ENCODE peak calls at places on chromosomes 11 and 22, in ten cellular contexts. One of them, this sample, is unnamed.

GRCh38 chr11:126357969-126358762 is 2.7 kb downstream of the ST3GAL4 start:
- DNase-seq in IMR-90: no peak
- DNase-seq in PC-3: no peak
- DNase-seq in hepatocyte: no peak
- DNase-seq in endothelial cell of umbilical vein: no peak
- DNase-seq in K562: no peak
- DNase-seq in HCT116: no peak
- DNase-seq in PC-9: peak; percentile 24
- DNase-seq in neural progenitor cell: no peak
- DNase-seq in H9: no peak
- DNase-seq in this sample: no peak

GRCh38 chr11:113282898-113283297 is 31.5 kb upstream of the TTC12 start:
- DNase-seq in IMR-90: no peak
- DNase-seq in PC-3: no peak
- DNase-seq in hepatocyte: no peak
- DNase-seq in endothelial cell of umbilical vein: no peak
- DNase-seq in K562: no peak
- DNase-seq in HCT116: no peak
- DNase-seq in PC-9: no peak
- DNase-seq in neural progenitor cell: no peak
- DNase-seq in H9: no peak
- DNase-seq in this sample: no peak

GRCh38 chr11:119706029-119706428 is 23.0 kb downstream of the NECTIN1 start:
- DNase-seq in IMR-90: no peak
- DNase-seq in PC-3: no peak
- DNase-seq in hepatocyte: no peak
- DNase-seq in endothelial cell of umbilical vein: no peak
- DNase-seq in K562: no peak
- DNase-seq in HCT116: no peak
- DNase-seq in PC-9: no peak
- DNase-seq in neural progenitor cell: no peak
- DNase-seq in H9: no peak
- DNase-seq in this sample: no peak

GRCh38 chr11:46554205-46555162 is 39.3 kb downstream of the AMBRA1 start:
- DNase-seq in IMR-90: peak; percentile 80
- DNase-seq in PC-3: peak; percentile 88
- DNase-seq in hepatocyte: peak; percentile 68
- DNase-seq in endothelial cell of umbilical vein: peak; percentile 84
- DNase-seq in K562: no peak
- DNase-seq in HCT116: peak; percentile 80
- DNase-seq in PC-9: peak; percentile 97
- DNase-seq in neural progenitor cell: peak; percentile 51
- DNase-seq in H9: no peak
- DNase-seq in this sample: no peak

GRCh38 chr11:128913806-128914205 is 22.6 kb downstream of the KCNJ5 start:
- DNase-seq in IMR-90: no peak
- DNase-seq in PC-3: no peak
- DNase-seq in hepatocyte: no peak
- DNase-seq in endothelial cell of umbilical vein: no peak
- DNase-seq in K562: no peak
- DNase-seq in HCT116: no peak
- DNase-seq in PC-9: no peak
- DNase-seq in neural progenitor cell: no peak
- DNase-seq in H9: no peak
- DNase-seq in this sample: no peak

GRCh38 chr11:22459053-22459452 is 120.9 kb downstream of the SLC17A6 start:
- DNase-seq in IMR-90: peak; percentile 79
- DNase-seq in PC-3: peak; percentile 80
- DNase-seq in hepatocyte: no peak
- DNase-seq in endothelial cell of umbilical vein: peak; percentile 83
- DNase-seq in K562: no peak
- DNase-seq in HCT116: no peak
- DNase-seq in PC-9: no peak
- DNase-seq in neural progenitor cell: no peak
- DNase-seq in H9: no peak
- DNase-seq in this sample: no peak

GRCh38 chr11:26842458-26842841 is 120.6 kb upstream of the SLC5A12 start:
- DNase-seq in IMR-90: peak; percentile 8
- DNase-seq in PC-3: no peak
- DNase-seq in hepatocyte: peak; percentile 18
- DNase-seq in endothelial cell of umbilical vein: no peak
- DNase-seq in K562: no peak
- DNase-seq in HCT116: no peak
- DNase-seq in PC-9: no peak
- DNase-seq in neural progenitor cell: no peak
- DNase-seq in H9: no peak
- DNase-seq in this sample: no peak

GRCh38 chr11:129766858-129767604 is 48.6 kb upstream of the TMEM45B start:
- DNase-seq in IMR-90: peak; percentile 23
- DNase-seq in PC-3: peak; percentile 69
- DNase-seq in hepatocyte: peak; percentile 69
- DNase-seq in endothelial cell of umbilical vein: peak; percentile 26
- DNase-seq in K562: peak; percentile 51
- DNase-seq in HCT116: peak; percentile 44
- DNase-seq in PC-9: no peak
- DNase-seq in neural progenitor cell: peak; percentile 63
- DNase-seq in H9: peak; percentile 78
- DNase-seq in this sample: peak; percentile 52

GRCh38 chr22:22908941-22909604 is 21.5 kb downstream of the IGLL5 start:
- DNase-seq in IMR-90: no peak
- DNase-seq in PC-3: no peak
- DNase-seq in hepatocyte: no peak
- DNase-seq in endothelial cell of umbilical vein: no peak
- DNase-seq in K562: no peak
- DNase-seq in HCT116: no peak
- DNase-seq in PC-9: no peak
- DNase-seq in neural progenitor cell: no peak
- DNase-seq in H9: no peak
- DNase-seq in this sample: no peak

GRCh38 chr11:32366671-32367070 is 68.7 kb downstream of the WT1 start:
- DNase-seq in IMR-90: no peak
- DNase-seq in PC-3: no peak
- DNase-seq in hepatocyte: no peak
- DNase-seq in endothelial cell of umbilical vein: no peak
- DNase-seq in K562: no peak
- DNase-seq in HCT116: no peak
- DNase-seq in PC-9: no peak
- DNase-seq in neural progenitor cell: no peak
- DNase-seq in H9: no peak
- DNase-seq in this sample: no peak

GRCh38 chr22:35379146-35379993 is 1.5 kb upstream of the HMOX1 start:
- DNase-seq in IMR-90: no peak
- DNase-seq in PC-3: no peak
- DNase-seq in hepatocyte: peak; percentile 74
- DNase-seq in endothelial cell of umbilical vein: no peak
- DNase-seq in K562: no peak
- DNase-seq in HCT116: no peak
- DNase-seq in PC-9: peak; percentile 70
- DNase-seq in neural progenitor cell: no peak
- DNase-seq in H9: no peak
- DNase-seq in this sample: no peak

GRCh38 chr11:105935791-105936190 is 86.2 kb downstream of the MSANTD4 start:
- DNase-seq in IMR-90: peak; percentile 18
- DNase-seq in PC-3: peak; percentile 88
- DNase-seq in hepatocyte: no peak
- DNase-seq in endothelial cell of umbilical vein: peak; percentile 78
- DNase-seq in K562: no peak
- DNase-seq in HCT116: peak; percentile 21
- DNase-seq in PC-9: no peak
- DNase-seq in neural progenitor cell: peak; percentile 5
- DNase-seq in H9: no peak
- DNase-seq in this sample: no peak

DNA sequence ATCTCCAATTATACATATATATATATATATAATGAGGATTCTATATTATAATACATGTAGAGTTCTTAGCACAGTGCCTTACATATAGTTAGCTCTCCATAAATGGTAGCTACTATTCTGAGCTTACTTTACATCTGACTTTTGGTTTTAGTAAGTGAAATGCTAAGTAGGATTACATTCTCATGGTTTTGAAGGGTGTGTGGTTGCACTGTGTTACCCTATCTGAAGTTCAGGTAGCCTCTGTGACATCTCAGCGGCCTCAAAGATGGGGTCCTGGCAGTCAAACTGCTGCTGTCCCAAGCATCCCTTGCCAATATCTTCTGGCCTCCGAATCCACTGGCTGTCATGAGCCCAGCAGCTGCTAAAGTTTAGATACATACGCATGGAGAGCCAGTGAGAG is 34.8 kb downstream of the UBASH3B start:
- DNase-seq in IMR-90: no peak
- DNase-seq in PC-3: no peak
- DNase-seq in hepatocyte: no peak
- DNase-seq in endothelial cell of umbilical vein: no peak
- DNase-seq in K562: no peak
- DNase-seq in HCT116: no peak
- DNase-seq in PC-9: peak; percentile 30
- DNase-seq in neural progenitor cell: no peak
- DNase-seq in H9: no peak
- DNase-seq in this sample: no peak
- H2AFZ ChIP-seq in IMR-90: peak overlapping the region; percentile 46
- H2AFZ ChIP-seq in PC-3: no peak overlapping the region
- H2AFZ ChIP-seq in hepatocyte: no peak overlapping the region
- H2AFZ ChIP-seq in endothelial cell of umbilical vein: no peak overlapping the region
- H2AFZ ChIP-seq in K562: no peak overlapping the region
- H2AFZ ChIP-seq in HCT116: no peak overlapping the region
- H2AFZ ChIP-seq in PC-9: no peak overlapping the region
- H2AFZ ChIP-seq in neural progenitor cell: no peak overlapping the region
- H2AFZ ChIP-seq in H9: no peak overlapping the region
- H2AFZ ChIP-seq in this sample: no peak overlapping the region

GRCh38 chr11:58576792-58577440 is 1.3 kb upstream of the LPXN start:
- DNase-seq in IMR-90: peak; percentile 66
- DNase-seq in PC-3: peak; percentile 44
- DNase-seq in hepatocyte: peak; percentile 36
- DNase-seq in endothelial cell of umbilical vein: peak; percentile 53
- DNase-seq in K562: peak; percentile 38
- DNase-seq in HCT116: no peak
- DNase-seq in PC-9: peak; percentile 43
- DNase-seq in neural progenitor cell: no peak
- DNase-seq in H9: no peak
- DNase-seq in this sample: peak; percentile 27
- TF ChIP-seq CTCF in IMR-90: peak; percentile 68
- TF ChIP-seq CTCF in PC-3: peak; percentile 72
- TF ChIP-seq CTCF in hepatocyte: peak; percentile 52
- TF ChIP-seq CTCF in endothelial cell of umbilical vein: peak; percentile 18
- TF ChIP-seq CTCF in K562: no peak
- TF ChIP-seq CTCF in HCT116: peak; percentile 50
- TF ChIP-seq CTCF in PC-9: peak; percentile 69
- TF ChIP-seq CTCF in neural progenitor cell: peak; percentile 37
- TF ChIP-seq CTCF in H9: no peak
- TF ChIP-seq CTCF in this sample: peak; percentile 78

GRCh38 chr11:8080674-8081590 is at the start of gene TUB:
- DNase-seq in IMR-90: no peak
- DNase-seq in PC-3: no peak
- DNase-seq in hepatocyte: peak; percentile 67
- DNase-seq in endothelial cell of umbilical vein: no peak
- DNase-seq in K562: no peak
- DNase-seq in HCT116: no peak
- DNase-seq in PC-9: no peak
- DNase-seq in neural progenitor cell: peak; percentile 78
- DNase-seq in H9: peak; percentile 57
- DNase-seq in this sample: no peak

GRCh38 chr11:8083088-8083395 is 2.0 kb downstream of the TUB start:
- DNase-seq in IMR-90: no peak
- DNase-seq in PC-3: no peak
- DNase-seq in hepatocyte: no peak
- DNase-seq in endothelial cell of umbilical vein: no peak
- DNase-seq in K562: no peak
- DNase-seq in HCT116: no peak
- DNase-seq in PC-9: no peak
- DNase-seq in neural progenitor cell: no peak
- DNase-seq in H9: no peak
- DNase-seq in this sample: no peak

GRCh38 chr11:8082391-8083087 is 1.5 kb downstream of the TUB start:
- DNase-seq in IMR-90: no peak
- DNase-seq in PC-3: no peak
- DNase-seq in hepatocyte: peak; percentile 67
- DNase-seq in endothelial cell of umbilical vein: no peak
- DNase-seq in K562: no peak
- DNase-seq in HCT116: no peak
- DNase-seq in PC-9: no peak
- DNase-seq in neural progenitor cell: peak; percentile 83
- DNase-seq in H9: peak; percentile 59
- DNase-seq in this sample: no peak

GRCh38 chr11:8080069-8080670 is 841 bp upstream of the TUB start:
- DNase-seq in IMR-90: no peak
- DNase-seq in PC-3: no peak
- DNase-seq in hepatocyte: no peak
- DNase-seq in endothelial cell of umbilical vein: no peak
- DNase-seq in K562: no peak
- DNase-seq in HCT116: no peak
- DNase-seq in PC-9: no peak
- DNase-seq in neural progenitor cell: no peak
- DNase-seq in H9: no peak
- DNase-seq in this sample: no peak

DNA sequence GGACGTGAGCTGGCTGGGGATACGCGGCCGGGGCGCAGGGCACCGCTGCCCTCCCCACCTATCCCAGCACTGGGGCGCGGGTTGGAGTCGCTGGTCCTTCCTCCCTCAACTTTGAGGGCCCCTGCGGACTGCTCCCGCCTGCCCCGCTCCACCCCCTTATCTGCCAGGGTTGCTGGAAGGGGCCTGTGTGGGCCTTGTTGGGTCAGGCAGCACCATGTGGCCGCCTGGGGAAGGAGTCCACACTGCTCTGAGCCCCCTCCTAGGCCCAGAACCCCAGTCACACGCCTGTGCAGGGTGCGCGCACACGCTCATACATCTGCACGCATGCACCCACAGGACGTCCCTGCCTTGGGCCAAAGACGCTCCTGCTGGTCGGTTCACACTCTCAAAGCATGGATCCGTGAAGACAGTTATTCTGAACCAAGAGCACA is 595 bp downstream of the TUB start:
- DNase-seq in IMR-90: peak; percentile 22
- DNase-seq in PC-3: no peak
- DNase-seq in hepatocyte: peak; percentile 19
- DNase-seq in endothelial cell of umbilical vein: peak; percentile 13
- DNase-seq in K562: no peak
- DNase-seq in HCT116: no peak
- DNase-seq in PC-9: no peak
- DNase-seq in neural progenitor cell: peak; percentile 37
- DNase-seq in H9: no peak
- DNase-seq in this sample: no peak
- H2AFZ ChIP-seq in IMR-90: peak overlapping the region; percentile 88
- H2AFZ ChIP-seq in PC-3: no peak overlapping the region
- H2AFZ ChIP-seq in hepatocyte: peak overlapping the region; percentile 52
- H2AFZ ChIP-seq in endothelial cell of umbilical vein: peak overlapping the region; percentile 72
- H2AFZ ChIP-seq in K562: no peak overlapping the region
- H2AFZ ChIP-seq in HCT116: no peak overlapping the region
- H2AFZ ChIP-seq in PC-9: no peak overlapping the region
- H2AFZ ChIP-seq in neural progenitor cell: peak overlapping the region; percentile 73
- H2AFZ ChIP-seq in H9: no peak overlapping the region
- H2AFZ ChIP-seq in this sample: no peak overlapping the region

GRCh38 chr11:102891736-102892135 is 17.0 kb upstream of the MMP12 start:
- DNase-seq in IMR-90: no peak
- DNase-seq in PC-3: no peak
- DNase-seq in hepatocyte: no peak
- DNase-seq in endothelial cell of umbilical vein: no peak
- DNase-seq in K562: no peak
- DNase-seq in HCT116: no peak
- DNase-seq in PC-9: no peak
- DNase-seq in neural progenitor cell: no peak
- DNase-seq in H9: no peak
- DNase-seq in this sample: no peak
- TF ChIP-seq CTCF in IMR-90: no peak
- TF ChIP-seq CTCF in PC-3: no peak
- TF ChIP-seq CTCF in hepatocyte: no peak
- TF ChIP-seq CTCF in endothelial cell of umbilical vein: no peak
- TF ChIP-seq CTCF in K562: no peak
- TF ChIP-seq CTCF in HCT116: no peak
- TF ChIP-seq CTCF in PC-9: no peak
- TF ChIP-seq CTCF in neural progenitor cell: no peak
- TF ChIP-seq CTCF in H9: no peak
- TF ChIP-seq CTCF in this sample: no peak